ENCODE peak calls at places on chromosomes 13 and 19, in eight cellular contexts. S is activated CD4-positive, alpha-beta T cell treated with anti-CD3 and anti-CD28 coated beads, Interleukin-2, amount 10 ng/mL, durations not matched to agents 7 days and 5 days; B is NCI-H1417; M is GM10248; N is GM19239; U is right lobe of liver; F is mucosa of gallbladder; G is BJ. E is an unnamed sample.
A peak's percentile ranks its signal among the peaks of the same experiment; 100 is the strongest.

GRCh38 chr19:5880604-5881078 is 10.3 kb upstream of the FUT5 start:
- DNase-seq in S (no peak), B (peak; percentile 83), M (no peak), N (no peak), U (peak; percentile 86), F (peak; percentile 73), G (no peak), E (peak; percentile 63)

GRCh38 chr19:47330466-47330869 is 1.5 kb upstream of the C5AR2 start:
- DNase-seq in S (no peak), B (no peak), M (no peak), N (no peak), U (no peak), F (no peak), G (no peak), E (no peak)

GRCh38 chr13:42745655-42746054 is 35.7 kb upstream of the FAM216B start:
- DNase-seq in S (no peak), B (no peak), M (no peak), N (no peak), U (no peak), F (no peak), G (no peak), E (no peak)

GRCh38 chr13:44305845-44306244 is 67.8 kb upstream of the SERP2 start:
- DNase-seq in S (no peak), B (peak; percentile 46), M (no peak), N (no peak), U (peak; percentile 38), F (no peak), G (no peak), E (no peak)

GRCh38 chr13:44092053-44092452 is 212.3 kb downstream of the LACC1 start:
- DNase-seq in S (no peak), B (no peak), M (no peak), N (no peak), U (no peak), F (no peak), G (no peak), E (no peak)

GRCh38 chr13:29849071-29849541 is 1.3 kb downstream of the UBL3 start:
- DNase-seq in S (peak; percentile 33), B (peak; percentile 41), M (peak; percentile 21), N (no peak), U (no peak), F (no peak), G (no peak), E (no peak)

GRCh38 chr13:71237332-71237731 is 629.7 kb downstream of the DACH1 start:
- DNase-seq in S (no peak), B (no peak), M (no peak), N (no peak), U (no peak), F (no peak), G (no peak), E (no peak)

GRCh38 chr19:7874080-7874856 is at the start of gene PRR36:
- DNase-seq in S (no peak), B (peak; percentile 98), M (no peak), N (no peak), U (no peak), F (no peak), G (no peak), E (no peak)

GRCh38 chr13:44664308-44664707 is 88.2 kb upstream of the TSC22D1 start:
- DNase-seq in S (no peak), B (peak; percentile 3), M (no peak), N (no peak), U (no peak), F (no peak), G (no peak), E (no peak)

GRCh38 chr19:44975444-44975843 is 20.3 kb downstream of the CLPTM1 start:
- DNase-seq in S (no peak), B (no peak), M (no peak), N (no peak), U (no peak), F (no peak), G (no peak), E (no peak)

GRCh38 chr19:49916839-49917733 is 11.9 kb upstream of the ATF5 start:
- DNase-seq in S (no peak), B (no peak), M (peak; percentile 43), N (no peak), U (peak; percentile 81), F (no peak), G (no peak), E (no peak)

GRCh38 chr13:114319441-114319871 is 5.2 kb downstream of the CHAMP1 start:
- DNase-seq in S (no peak), B (no peak), M (no peak), N (no peak), U (no peak), F (no peak), G (peak; percentile 86), E (no peak)

GRCh38 chr13:51303063-51303552 is 36.4 kb upstream of the SERPINE3 start:
- DNase-seq in S (no peak), B (no peak), M (no peak), N (no peak), U (no peak), F (no peak), G (no peak), E (no peak)

GRCh38 chr19:45952691-45953505 is 20.8 kb downstream of the NOVA2 start:
- DNase-seq in S (peak; percentile 53), B (no peak), M (peak; percentile 75), N (no peak), U (peak; percentile 30), F (peak; percentile 32), G (no peak), E (no peak)

GRCh38 chr13:94478913-94479312 is 569 bp downstream of the DCT start:
- DNase-seq in S (no peak), B (no peak), M (no peak), N (no peak), U (no peak), F (no peak), G (no peak), E (no peak)

GRCh38 chr19:41064974-41065569 is 23.2 kb upstream of the CYP2A13 start:
- DNase-seq in S (no peak), B (no peak), M (no peak), N (peak; percentile 12), U (no peak), F (no peak), G (no peak), E (no peak)

GRCh38 chr19:6849876-6850275 is 37.5 kb upstream of the ADGRE1 start:
- DNase-seq in S (no peak), B (no peak), M (no peak), N (no peak), U (no peak), F (no peak), G (no peak), E (no peak)

GRCh38 chr13:27621116-27621365 is 651 bp upstream of the POLR1D start:
- DNase-seq in S (no peak), B (no peak), M (no peak), N (no peak), U (no peak), F (peak; percentile 36), G (no peak), E (no peak)

GRCh38 chr19:55461974-55462628 is 659 bp upstream of the ISOC2 start:
- DNase-seq in S (no peak), B (no peak), M (no peak), N (no peak), U (no peak), F (no peak), G (no peak), E (no peak)

GRCh38 chr19:9528757-9529336 is 9.6 kb downstream of the ZNF426 start:
- DNase-seq in S (no peak), B (no peak), M (no peak), N (no peak), U (no peak), F (no peak), G (no peak), E (no peak)

GRCh38 chr13:85896516-85897450 is 97.6 kb upstream of the SLITRK6 start:
- DNase-seq in S (no peak), B (no peak), M (no peak), N (no peak), U (no peak), F (no peak), G (no peak), E (no peak)

GRCh38 chr13:104782741-104783140 is 1716.5 kb upstream of the SLC10A2 start:
- DNase-seq in S (no peak), B (no peak), M (no peak), N (no peak), U (no peak), F (no peak), G (no peak), E (no peak)

E was measured in mucosa of descending colon.